ENCODE peak calls at places on chromosomes 7 and 10, in five cellular contexts. One of them, this sample, is unnamed.

GRCh38 chr7:141102436-141102835 is 28.6 kb downstream of the TMEM178B start:
- DNase-seq in skeletal muscle cell: no peak
- DNase-seq in occipital lobe: peak; percentile 47
- DNase-seq in left kidney: no peak
- DNase-seq in SHP77: no peak
- DNase-seq in this sample: no peak

GRCh38 chr7:42691030-42691639 is 220.7 kb downstream of the C7orf25 start:
- DNase-seq in skeletal muscle cell: no peak
- DNase-seq in SHP77: peak; percentile 32
- DNase-seq in left kidney: peak; percentile 83
- DNase-seq in occipital lobe: no peak
- DNase-seq in this sample: no peak

GRCh38 chr7:83060218-83060617 is 102.5 kb downstream of the PCLO start:
- DNase-seq in SHP77: peak; percentile 93
- DNase-seq in skeletal muscle cell: no peak
- DNase-seq in occipital lobe: no peak
- DNase-seq in left kidney: no peak
- DNase-seq in this sample: no peak

GRCh38 chr7:158300427-158300826 is 287.2 kb downstream of the PTPRN2 start:
- DNase-seq in occipital lobe: no peak
- DNase-seq in skeletal muscle cell: no peak
- DNase-seq in SHP77: no peak
- DNase-seq in left kidney: no peak
- DNase-seq in this sample: no peak

GRCh38 chr7:43700059-43700501 is 29.2 kb downstream of the COA1 start:
- DNase-seq in skeletal muscle cell: peak; percentile 40
- DNase-seq in SHP77: peak; percentile 64
- DNase-seq in left kidney: peak; percentile 53
- DNase-seq in occipital lobe: no peak
- DNase-seq in this sample: no peak

GRCh38 chr10:29377333-29377961 is 88.6 kb downstream of the LYZL1 start:
- DNase-seq in skeletal muscle cell: no peak
- DNase-seq in SHP77: no peak
- DNase-seq in left kidney: peak; percentile 50
- DNase-seq in occipital lobe: no peak
- DNase-seq in this sample: no peak

GRCh38 chr10:25547391-25547790 is 372.6 kb downstream of the GPR158 start:
- DNase-seq in left kidney: peak; percentile 51
- DNase-seq in occipital lobe: no peak
- DNase-seq in SHP77: no peak
- DNase-seq in skeletal muscle cell: peak; percentile 34
- DNase-seq in this sample: no peak

GRCh38 chr10:89427629-89428028 is 13.3 kb downstream of the IFIT5 start:
- DNase-seq in skeletal muscle cell: peak; percentile 59
- DNase-seq in left kidney: no peak
- DNase-seq in SHP77: no peak
- DNase-seq in occipital lobe: no peak
- DNase-seq in this sample: no peak

GRCh38 chr10:58518775-58519174 is 6.1 kb downstream of the BICC1 start:
- DNase-seq in left kidney: peak; percentile 15
- DNase-seq in skeletal muscle cell: no peak
- DNase-seq in occipital lobe: no peak
- DNase-seq in SHP77: no peak
- DNase-seq in this sample: no peak

GRCh38 chr10:110222896-110223675 is 15.7 kb downstream of the MXI1 start:
- DNase-seq in skeletal muscle cell: no peak
- DNase-seq in left kidney: no peak
- DNase-seq in SHP77: no peak
- DNase-seq in occipital lobe: no peak
- DNase-seq in this sample: no peak

GRCh38 chr7:137703291-137704010 is 143.3 kb downstream of the DGKI start:
- DNase-seq in left kidney: no peak
- DNase-seq in SHP77: no peak
- DNase-seq in skeletal muscle cell: no peak
- DNase-seq in occipital lobe: no peak
- DNase-seq in this sample: no peak

GRCh38 chr7:155288055-155288454 is 9.6 kb upstream of the INSIG1 start:
- DNase-seq in skeletal muscle cell: no peak
- DNase-seq in left kidney: no peak
- DNase-seq in occipital lobe: no peak
- DNase-seq in SHP77: no peak
- DNase-seq in this sample: no peak

GRCh38 chr10:103990170-103990930 is 23.4 kb downstream of the SLK start:
- DNase-seq in left kidney: no peak
- DNase-seq in skeletal muscle cell: no peak
- DNase-seq in occipital lobe: no peak
- DNase-seq in SHP77: no peak
- DNase-seq in this sample: no peak

GRCh38 chr7:157657741-157658740 is 321.2 kb downstream of the DNAJB6 start:
- DNase-seq in skeletal muscle cell: no peak
- DNase-seq in SHP77: no peak
- DNase-seq in occipital lobe: no peak
- DNase-seq in left kidney: no peak
- DNase-seq in this sample: no peak

GRCh38 chr7:116399808-116400207 is 99.7 kb upstream of the CAV2 start:
- DNase-seq in SHP77: no peak
- DNase-seq in occipital lobe: no peak
- DNase-seq in left kidney: no peak
- DNase-seq in skeletal muscle cell: no peak
- DNase-seq in this sample: no peak

GRCh38 chr7:93910076-93910994 is 4.0 kb downstream of the GNGT1 start:
- DNase-seq in skeletal muscle cell: peak; percentile 72
- DNase-seq in occipital lobe: no peak
- DNase-seq in left kidney: peak; percentile 15
- DNase-seq in SHP77: no peak
- DNase-seq in this sample: no peak

GRCh38 chr7:40923631-40924030 is 779.3 kb downstream of the INHBA start:
- DNase-seq in occipital lobe: no peak
- DNase-seq in SHP77: no peak
- DNase-seq in left kidney: no peak
- DNase-seq in skeletal muscle cell: no peak
- DNase-seq in this sample: no peak

GRCh38 chr10:132876967-132877366 is 65.4 kb downstream of the CFAP46 start:
- DNase-seq in left kidney: no peak
- DNase-seq in SHP77: no peak
- DNase-seq in occipital lobe: no peak
- DNase-seq in skeletal muscle cell: no peak
- DNase-seq in this sample: no peak

GRCh38 chr10:132479024-132479602 is 58.5 kb upstream of the INPP5A start:
- DNase-seq in occipital lobe: no peak
- DNase-seq in skeletal muscle cell: no peak
- DNase-seq in left kidney: no peak
- DNase-seq in SHP77: no peak
- DNase-seq in this sample: no peak

GRCh38 chr7:90764848-90765570 is 168.9 kb downstream of the CDK14 start:
- DNase-seq in occipital lobe: no peak
- DNase-seq in skeletal muscle cell: no peak
- DNase-seq in left kidney: no peak
- DNase-seq in SHP77: no peak
- DNase-seq in this sample: no peak

GRCh38 chr7:157757211-157757610 is 420.4 kb downstream of the DNAJB6 start:
- DNase-seq in skeletal muscle cell: no peak
- DNase-seq in left kidney: no peak
- DNase-seq in SHP77: no peak
- DNase-seq in occipital lobe: no peak
- DNase-seq in this sample: no peak

GRCh38 chr10:123390332-123390731 is 236.1 kb downstream of the BUB3 start:
- DNase-seq in left kidney: no peak
- DNase-seq in occipital lobe: no peak
- DNase-seq in SHP77: no peak
- DNase-seq in skeletal muscle cell: no peak
- DNase-seq in this sample: no peak

GRCh38 chr10:72785422-72785818 is 93.5 kb downstream of the MCU start:
- DNase-seq in skeletal muscle cell: no peak
- DNase-seq in occipital lobe: no peak
- DNase-seq in left kidney: no peak
- DNase-seq in SHP77: no peak
- DNase-seq in this sample: no peak

GRCh38 chr10:102644066-102644645 is at the start of gene TRIM8:
- DNase-seq in left kidney: peak; percentile 81
- DNase-seq in skeletal muscle cell: no peak
- DNase-seq in occipital lobe: no peak
- DNase-seq in SHP77: peak; percentile 11
- DNase-seq in this sample: peak; percentile 54

GRCh38 chr10:35212856-35213255 is 86.2 kb downstream of the CREM start:
- DNase-seq in occipital lobe: no peak
- DNase-seq in left kidney: no peak
- DNase-seq in skeletal muscle cell: no peak
- DNase-seq in SHP77: no peak
- DNase-seq in this sample: no peak

GRCh38 chr7:131934452-131934851 is 378.0 kb upstream of the PODXL start:
- DNase-seq in left kidney: peak; percentile 56
- DNase-seq in skeletal muscle cell: no peak
- DNase-seq in occipital lobe: no peak
- DNase-seq in SHP77: no peak
- DNase-seq in this sample: no peak

This sample was measured in stimulated activated CD4-positive, alpha-beta T cell treated with anti-CD3 and anti-CD28 coated beads, TNF-alpha, amount 100 ng/mL, for 24 hours.